ENCODE peak calls at places on chromosome 2, in nine cellular contexts. R, E, U, C, D, L, Z, M and J are unnamed samples.

GRCh38 chr2:217711236-217711635 is 291.6 kb downstream of the TNS1 start:
- DNase-seq in Z (no peak), D (no peak), M (no peak), E (no peak), R (no peak), L (no peak), C (no peak), U (no peak), J (no peak)

GRCh38 chr2:199590323-199590915 is 132.7 kb upstream of the SATB2 start:
- DNase-seq in L (no peak), U (no peak), Z (peak; percentile 76), C (no peak), E (no peak), D (no peak), R (no peak), M (no peak), J (no peak)

GRCh38 chr2:148602918-148603561 is 41.5 kb upstream of the EPC2 start:
- DNase-seq in D (peak; percentile 55), U (no peak), R (no peak), L (no peak), M (no peak), Z (no peak), C (no peak), E (no peak), J (no peak)

GRCh38 chr2:142973160-142973821 is 95.8 kb downstream of the KYNU start:
- DNase-seq in L (no peak), Z (no peak), E (no peak), U (no peak), D (no peak), C (no peak), M (no peak), R (no peak), J (no peak)

GRCh38 chr2:20224716-20225293 is at the start of gene SDC1:
- DNase-seq in R (peak; percentile 80), L (no peak), D (no peak), M (peak; percentile 45), C (peak; percentile 59), Z (peak; percentile 82), U (no peak), E (peak; percentile 63), J (peak; percentile 62)

GRCh38 chr2:187581125-187581896 is 27.1 kb upstream of the TFPI start:
- DNase-seq in E (no peak), M (no peak), Z (peak; percentile 14), D (no peak), C (no peak), L (no peak), U (peak; percentile 50), R (peak; percentile 64), J (no peak)

GRCh38 chr2:207054521-207054920 is 111.2 kb downstream of the KLF7 start:
- DNase-seq in E (no peak), Z (no peak), U (no peak), L (no peak), M (no peak), D (no peak), R (no peak), C (no peak), J (no peak)

GRCh38 chr2:232339121-232340081 is 39.1 kb upstream of the ALPP start:
- DNase-seq in C (no peak), Z (no peak), E (peak; percentile 56), M (no peak), L (peak; percentile 11), U (no peak), R (no peak), D (no peak), J (peak; percentile 79)

GRCh38 chr2:4247796-4248195 is 544.4 kb downstream of the DCDC2C start:
- DNase-seq in Z (no peak), U (no peak), R (no peak), D (no peak), E (no peak), C (no peak), M (no peak), L (no peak), J (no peak)

GRCh38 chr2:64283641-64284371 is 139.6 kb upstream of the PELI1 start:
- DNase-seq in E (no peak), D (no peak), R (no peak), M (peak; percentile 50), L (no peak), U (no peak), C (no peak), Z (no peak), J (no peak)

GRCh38 chr2:152600051-152600657 is 117.1 kb downstream of the PRPF40A start:
- DNase-seq in E (no peak), D (no peak), L (no peak), Z (no peak), M (no peak), U (no peak), R (no peak), C (no peak), J (no peak)